ENCODE peak calls at places on chromosome 14, in seven cellular contexts. D, V, Z, H, Y, I and G are unnamed samples.

GRCh38 chr14:31263485-31264133 is 56.0 kb upstream of the HECTD1 start:
- DNase-seq in Y (peak; percentile 67), I (peak; percentile 100), Z (no peak), H (peak; percentile 79), D (peak; percentile 97), V (peak; percentile 98), G (no peak)

GRCh38 chr14:83300454-83301064 is 1766.9 kb upstream of the SEL1L start:
- DNase-seq in I (peak; percentile 2), Y (no peak), H (no peak), V (peak; percentile 21), D (peak; percentile 43), Z (no peak), G (peak; percentile 11)

GRCh38 chr14:75513911-75514672 is 8.2 kb upstream of the BATF start:
- DNase-seq in Y (no peak), Z (peak; percentile 73), I (no peak), D (no peak), H (no peak), V (no peak), G (no peak)

GRCh38 chr14:96268426-96269358 is 12.7 kb downstream of the BDKRB1 start:
- DNase-seq in Y (no peak), V (peak; percentile 99), H (no peak), Z (no peak), D (peak; percentile 81), I (peak; percentile 96), G (no peak)

GRCh38 chr14:50864237-50864636 is 7.6 kb upstream of the ABHD12B start:
- DNase-seq in Z (no peak), I (no peak), V (no peak), D (no peak), H (no peak), Y (no peak), G (no peak)

GRCh38 chr14:56798447-56799326 is 11.6 kb downstream of the OTX2 start:
- DNase-seq in I (no peak), V (no peak), D (no peak), Y (no peak), H (no peak), Z (no peak), G (no peak)

GRCh38 chr14:105343194-105343593 is 28.6 kb downstream of the PACS2 start:
- DNase-seq in H (no peak), D (no peak), I (no peak), Y (no peak), Z (no peak), V (no peak), G (no peak)

GRCh38 chr14:104559769-104560585 is 19.6 kb upstream of the C14orf180 start:
- DNase-seq in H (no peak), I (no peak), V (no peak), Z (no peak), Y (no peak), D (no peak), G (no peak)

GRCh38 chr14:75982724-75983358 is 1.0 kb upstream of the TGFB3 start:
- DNase-seq in I (no peak), H (peak; percentile 77), Y (peak; percentile 62), V (peak; percentile 14), D (no peak), Z (no peak), G (no peak)

GRCh38 chr14:54267172-54267571 is 129.6 kb upstream of the CDKN3 start:
- DNase-seq in V (no peak), Z (no peak), D (no peak), I (no peak), H (no peak), Y (no peak), G (no peak)

GRCh38 chr14:89178376-89178775 is 238.7 kb downstream of the FOXN3 start:
- DNase-seq in Y (no peak), I (no peak), Z (no peak), D (no peak), H (no peak), V (no peak), G (no peak)

GRCh38 chr14:45519770-45520169 is 266.8 kb upstream of the MIS18BP1 start:
- DNase-seq in D (no peak), V (no peak), Z (no peak), H (no peak), Y (no peak), I (no peak), G (no peak)

GRCh38 chr14:104820669-104821228 is 19.8 kb downstream of the ZBTB42 start:
- DNase-seq in D (no peak), Z (no peak), I (peak; percentile 51), V (peak; percentile 62), Y (peak; percentile 68), H (peak; percentile 75), G (no peak)

GRCh38 chr14:70156602-70157001 is 32.1 kb downstream of the SLC8A3 start:
- DNase-seq in V (no peak), Y (no peak), H (no peak), Z (no peak), I (no peak), D (no peak), G (no peak)

GRCh38 chr14:79369359-79370332 is 841.7 kb downstream of the DIO2 start:
- DNase-seq in Z (no peak), V (peak; percentile 5), I (peak; percentile 99), Y (no peak), H (no peak), D (peak; percentile 90), G (no peak)

GRCh38 chr14:105467942-105468471 is 6.6 kb upstream of the CRIP2 start:
- DNase-seq in V (no peak), I (no peak), Y (no peak), D (no peak), H (no peak), Z (no peak), G (no peak)

GRCh38 chr14:71803539-71804260 is 128.5 kb upstream of the RGS6 start:
- DNase-seq in I (peak; percentile 84), D (peak; percentile 92), H (no peak), V (peak; percentile 79), Y (no peak), Z (no peak), G (no peak)

DNA sequence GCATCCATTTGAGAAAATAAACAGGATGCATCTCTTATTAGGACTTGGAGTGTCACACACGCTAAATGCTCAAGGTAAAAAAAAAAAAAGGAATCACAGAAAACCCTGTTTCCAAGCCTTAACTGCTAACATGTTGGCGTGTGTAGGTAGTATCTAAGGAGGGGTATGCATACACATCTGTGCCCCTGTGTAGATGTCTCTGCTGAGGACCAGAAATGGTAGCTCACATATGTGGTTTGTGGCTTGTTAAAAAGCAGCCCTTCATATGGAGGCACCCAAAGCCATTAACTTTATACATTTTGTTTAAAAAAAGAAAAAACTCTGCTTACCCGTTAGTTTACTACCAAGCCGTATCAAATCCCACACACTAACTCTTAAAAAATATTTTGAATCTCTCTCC is 314.1 kb downstream of the SNAPC1 start:
- DNase-seq in I (no peak), Z (no peak), H (no peak), D (no peak), V (no peak), Y (no peak), G (no peak)
- H3K27ac ChIP-seq in I (no peak overlapping the region), Z (no peak overlapping the region), H (no peak overlapping the region), D (no peak overlapping the region), V (no peak overlapping the region), Y (no peak overlapping the region), G (no peak overlapping the region)

GRCh38 chr14:85535916-85536834 is 6.2 kb downstream of the FLRT2 start:
- DNase-seq in H (no peak), V (peak; percentile 56), Y (no peak), D (peak; percentile 35), Z (no peak), I (peak; percentile 48), G (no peak)
- H3K4me3 ChIP-seq in H (peak overlapping the region; percentile 25), V (peak overlapping the region; percentile 89), Y (no peak overlapping the region), D (no peak overlapping the region), Z (no peak overlapping the region), I (no peak overlapping the region), G (no peak overlapping the region)

GRCh38 chr14:99513183-99513694 is 32.0 kb downstream of the CCNK start:
- DNase-seq in H (no peak), Y (no peak), Z (no peak), D (no peak), V (no peak), I (no peak), G (no peak)
- H3K27ac ChIP-seq in H (no peak overlapping the region), Y (no peak overlapping the region), Z (no peak overlapping the region), D (no peak overlapping the region), V (no peak overlapping the region), I (no peak overlapping the region), G (no peak overlapping the region)

DNA sequence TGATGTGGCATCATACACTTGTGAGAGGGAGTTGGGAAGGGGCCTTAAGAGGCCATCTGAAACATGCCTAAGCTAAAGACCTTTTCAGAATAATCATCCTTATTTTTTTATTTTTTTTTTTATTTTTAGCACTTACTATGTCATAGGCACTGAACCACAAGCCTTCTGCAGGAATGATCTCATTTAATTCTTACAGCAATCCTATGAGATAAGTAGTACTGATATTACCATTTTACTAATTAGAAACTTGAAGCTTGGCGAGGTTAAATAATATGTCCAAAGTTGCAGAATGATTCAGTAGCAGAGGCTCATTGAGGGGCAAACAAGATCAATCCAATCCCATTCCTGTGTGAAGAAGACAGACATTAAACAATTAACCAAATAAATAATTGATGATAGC is 33.4 kb upstream of the DDHD1 start:
- DNase-seq in Z (no peak), D (no peak), Y (no peak), I (no peak), V (no peak), H (no peak), G (no peak)
- H3K4me3 ChIP-seq in Z (no peak overlapping the region), D (no peak overlapping the region), Y (no peak overlapping the region), I (no peak overlapping the region), V (no peak overlapping the region), H (no peak overlapping the region), G (no peak overlapping the region)

GRCh38 chr14:32473476-32473875 is 144.4 kb downstream of the AKAP6 start:
- DNase-seq in H (no peak), D (peak; percentile 90), Z (no peak), V (peak; percentile 97), Y (peak; percentile 34), I (peak; percentile 88), G (no peak)
- H3K27ac ChIP-seq in H (peak overlapping the region; percentile 55), D (peak overlapping the region; percentile 70), Z (no peak overlapping the region), V (peak overlapping the region; percentile 98), Y (no peak overlapping the region), I (peak overlapping the region; percentile 79), G (no peak overlapping the region)

DNA sequence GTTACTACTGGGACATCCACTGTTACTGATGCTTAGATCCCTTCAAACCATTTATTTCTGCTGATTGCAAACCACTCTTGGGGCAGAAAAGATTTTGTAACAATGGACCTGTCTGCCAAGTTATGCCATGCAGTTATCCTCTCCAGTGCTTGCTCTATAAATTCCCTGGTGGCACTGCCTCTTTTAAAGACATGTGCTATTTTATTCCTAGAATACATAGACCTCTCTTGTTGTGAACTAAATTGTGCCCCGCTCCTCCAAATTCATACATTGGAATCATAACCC is 708.6 kb upstream of the FOXG1 start:
- DNase-seq in V (no peak), Y (no peak), D (no peak), I (no peak), Z (no peak), H (no peak), G (no peak)
- H3K4me3 ChIP-seq in V (no peak overlapping the region), Y (no peak overlapping the region), D (peak overlapping the region; percentile 36), I (no peak overlapping the region), Z (no peak overlapping the region), H (no peak overlapping the region), G (no peak overlapping the region)